ENCODE peak calls at places on chromosomes 5 and 9, in seven cellular contexts. One of them, this sample, is unnamed.
A peak's percentile ranks its signal among the peaks of the same experiment; 100 is the strongest.

GRCh38 chr5:138339086-138339456 is 1.0 kb downstream of the FAM53C start:
- DNase-seq in globus pallidus: peak; percentile 30
- DNase-seq in NCI-H2081: no peak
- DNase-seq in activated CD8-positive, alpha-beta memory T cell treated with anti-CD3 and anti-CD28 coated beads for 48 hours: no peak
- DNase-seq in CD4-positive, CD25-positive, alpha-beta regulatory T cell: no peak
- DNase-seq in HEK293T: no peak
- DNase-seq in T-cell: no peak
- DNase-seq in this sample: no peak

GRCh38 chr5:66010476-66010875 is 84.1 kb downstream of the ERBIN start:
- DNase-seq in globus pallidus: no peak
- DNase-seq in NCI-H2081: no peak
- DNase-seq in activated CD8-positive, alpha-beta memory T cell treated with anti-CD3 and anti-CD28 coated beads for 48 hours: no peak
- DNase-seq in CD4-positive, CD25-positive, alpha-beta regulatory T cell: no peak
- DNase-seq in HEK293T: no peak
- DNase-seq in T-cell: no peak
- DNase-seq in this sample: no peak

GRCh38 chr5:33228149-33228548 is 212.6 kb upstream of the TARS1 start:
- DNase-seq in globus pallidus: no peak
- DNase-seq in NCI-H2081: peak; percentile 40
- DNase-seq in activated CD8-positive, alpha-beta memory T cell treated with anti-CD3 and anti-CD28 coated beads for 48 hours: no peak
- DNase-seq in CD4-positive, CD25-positive, alpha-beta regulatory T cell: no peak
- DNase-seq in HEK293T: no peak
- DNase-seq in T-cell: no peak
- DNase-seq in this sample: no peak

GRCh38 chr9:72856985-72857631 is 95.7 kb downstream of the ALDH1A1 start:
- DNase-seq in globus pallidus: peak; percentile 41
- DNase-seq in NCI-H2081: peak; percentile 73
- DNase-seq in activated CD8-positive, alpha-beta memory T cell treated with anti-CD3 and anti-CD28 coated beads for 48 hours: no peak
- DNase-seq in CD4-positive, CD25-positive, alpha-beta regulatory T cell: no peak
- DNase-seq in HEK293T: peak; percentile 48
- DNase-seq in T-cell: no peak
- DNase-seq in this sample: peak; percentile 54

GRCh38 chr5:62536232-62536631 is 42.4 kb upstream of the LRRC70 start:
- DNase-seq in globus pallidus: no peak
- DNase-seq in NCI-H2081: no peak
- DNase-seq in activated CD8-positive, alpha-beta memory T cell treated with anti-CD3 and anti-CD28 coated beads for 48 hours: no peak
- DNase-seq in CD4-positive, CD25-positive, alpha-beta regulatory T cell: no peak
- DNase-seq in HEK293T: no peak
- DNase-seq in T-cell: no peak
- DNase-seq in this sample: no peak

GRCh38 chr9:99092643-99093491 is 12.0 kb upstream of the TGFBR1 start:
- DNase-seq in globus pallidus: no peak
- DNase-seq in NCI-H2081: no peak
- DNase-seq in activated CD8-positive, alpha-beta memory T cell treated with anti-CD3 and anti-CD28 coated beads for 48 hours: no peak
- DNase-seq in CD4-positive, CD25-positive, alpha-beta regulatory T cell: no peak
- DNase-seq in HEK293T: no peak
- DNase-seq in T-cell: no peak
- DNase-seq in this sample: no peak

GRCh38 chr9:84937086-84937670 is 267.6 kb downstream of the NTRK2 start:
- DNase-seq in globus pallidus: no peak
- DNase-seq in NCI-H2081: no peak
- DNase-seq in activated CD8-positive, alpha-beta memory T cell treated with anti-CD3 and anti-CD28 coated beads for 48 hours: no peak
- DNase-seq in CD4-positive, CD25-positive, alpha-beta regulatory T cell: no peak
- DNase-seq in HEK293T: no peak
- DNase-seq in T-cell: no peak
- DNase-seq in this sample: no peak

GRCh38 chr9:20125721-20126120 is 336.9 kb upstream of the SLC24A2 start:
- DNase-seq in globus pallidus: no peak
- DNase-seq in NCI-H2081: no peak
- DNase-seq in activated CD8-positive, alpha-beta memory T cell treated with anti-CD3 and anti-CD28 coated beads for 48 hours: no peak
- DNase-seq in CD4-positive, CD25-positive, alpha-beta regulatory T cell: no peak
- DNase-seq in HEK293T: no peak
- DNase-seq in T-cell: no peak
- DNase-seq in this sample: no peak

GRCh38 chr9:89743576-89744254 is 138.9 kb downstream of the GADD45G start:
- DNase-seq in globus pallidus: no peak
- DNase-seq in NCI-H2081: no peak
- DNase-seq in activated CD8-positive, alpha-beta memory T cell treated with anti-CD3 and anti-CD28 coated beads for 48 hours: no peak
- DNase-seq in CD4-positive, CD25-positive, alpha-beta regulatory T cell: no peak
- DNase-seq in HEK293T: no peak
- DNase-seq in T-cell: peak; percentile 74
- DNase-seq in this sample: no peak

GRCh38 chr5:56552612-56553268 is 262.6 kb upstream of the MAP3K1 start:
- DNase-seq in globus pallidus: no peak
- DNase-seq in NCI-H2081: no peak
- DNase-seq in activated CD8-positive, alpha-beta memory T cell treated with anti-CD3 and anti-CD28 coated beads for 48 hours: no peak
- DNase-seq in CD4-positive, CD25-positive, alpha-beta regulatory T cell: no peak
- DNase-seq in HEK293T: no peak
- DNase-seq in T-cell: no peak
- DNase-seq in this sample: no peak

GRCh38 chr5:145718956-145719355 is 116.2 kb downstream of the PRELID2 start:
- DNase-seq in globus pallidus: peak; percentile 3
- DNase-seq in NCI-H2081: peak; percentile 4
- DNase-seq in activated CD8-positive, alpha-beta memory T cell treated with anti-CD3 and anti-CD28 coated beads for 48 hours: no peak
- DNase-seq in CD4-positive, CD25-positive, alpha-beta regulatory T cell: no peak
- DNase-seq in HEK293T: peak; percentile 31
- DNase-seq in T-cell: no peak
- DNase-seq in this sample: no peak

GRCh38 chr5:143679777-143680176 is 132.2 kb upstream of the HMHB1 start:
- DNase-seq in globus pallidus: no peak
- DNase-seq in NCI-H2081: no peak
- DNase-seq in activated CD8-positive, alpha-beta memory T cell treated with anti-CD3 and anti-CD28 coated beads for 48 hours: no peak
- DNase-seq in CD4-positive, CD25-positive, alpha-beta regulatory T cell: no peak
- DNase-seq in HEK293T: no peak
- DNase-seq in T-cell: no peak
- DNase-seq in this sample: no peak

GRCh38 chr5:35029333-35029732 is 18.4 kb downstream of the AGXT2 start:
- DNase-seq in globus pallidus: no peak
- DNase-seq in NCI-H2081: no peak
- DNase-seq in activated CD8-positive, alpha-beta memory T cell treated with anti-CD3 and anti-CD28 coated beads for 48 hours: no peak
- DNase-seq in CD4-positive, CD25-positive, alpha-beta regulatory T cell: no peak
- DNase-seq in HEK293T: no peak
- DNase-seq in T-cell: no peak
- DNase-seq in this sample: no peak

GRCh38 chr5:72271696-72272095 is 48.3 kb downstream of the MRPS27 start:
- DNase-seq in globus pallidus: no peak
- DNase-seq in NCI-H2081: no peak
- DNase-seq in activated CD8-positive, alpha-beta memory T cell treated with anti-CD3 and anti-CD28 coated beads for 48 hours: no peak
- DNase-seq in CD4-positive, CD25-positive, alpha-beta regulatory T cell: no peak
- DNase-seq in HEK293T: no peak
- DNase-seq in T-cell: no peak
- DNase-seq in this sample: no peak

GRCh38 chr5:103424453-103425205 is 138.0 kb downstream of the NUDT12 start:
- DNase-seq in globus pallidus: no peak
- DNase-seq in NCI-H2081: no peak
- DNase-seq in activated CD8-positive, alpha-beta memory T cell treated with anti-CD3 and anti-CD28 coated beads for 48 hours: no peak
- DNase-seq in CD4-positive, CD25-positive, alpha-beta regulatory T cell: no peak
- DNase-seq in HEK293T: no peak
- DNase-seq in T-cell: no peak
- DNase-seq in this sample: no peak

GRCh38 chr5:95838001-95838520 is 15.5 kb upstream of the GLRX start:
- DNase-seq in globus pallidus: peak; percentile 79
- DNase-seq in NCI-H2081: no peak
- DNase-seq in activated CD8-positive, alpha-beta memory T cell treated with anti-CD3 and anti-CD28 coated beads for 48 hours: no peak
- DNase-seq in CD4-positive, CD25-positive, alpha-beta regulatory T cell: no peak
- DNase-seq in HEK293T: no peak
- DNase-seq in T-cell: no peak
- DNase-seq in this sample: no peak

GRCh38 chr9:85743290-85744128 is 1.8 kb upstream of the AGTPBP1 start:
- DNase-seq in globus pallidus: no peak
- DNase-seq in NCI-H2081: no peak
- DNase-seq in activated CD8-positive, alpha-beta memory T cell treated with anti-CD3 and anti-CD28 coated beads for 48 hours: no peak
- DNase-seq in CD4-positive, CD25-positive, alpha-beta regulatory T cell: no peak
- DNase-seq in HEK293T: peak; percentile 66
- DNase-seq in T-cell: peak; percentile 13
- DNase-seq in this sample: peak; percentile 80

GRCh38 chr9:134593286-134593685 is 48.3 kb upstream of the COL5A1 start:
- DNase-seq in globus pallidus: no peak
- DNase-seq in NCI-H2081: no peak
- DNase-seq in activated CD8-positive, alpha-beta memory T cell treated with anti-CD3 and anti-CD28 coated beads for 48 hours: no peak
- DNase-seq in CD4-positive, CD25-positive, alpha-beta regulatory T cell: no peak
- DNase-seq in HEK293T: no peak
- DNase-seq in T-cell: no peak
- DNase-seq in this sample: no peak

GRCh38 chr5:101370240-101370639 is 467.2 kb upstream of the ST8SIA4 start:
- DNase-seq in globus pallidus: no peak
- DNase-seq in NCI-H2081: no peak
- DNase-seq in activated CD8-positive, alpha-beta memory T cell treated with anti-CD3 and anti-CD28 coated beads for 48 hours: no peak
- DNase-seq in CD4-positive, CD25-positive, alpha-beta regulatory T cell: no peak
- DNase-seq in HEK293T: no peak
- DNase-seq in T-cell: no peak
- DNase-seq in this sample: no peak

GRCh38 chr5:137572042-137572695 is 73.0 kb upstream of the SPOCK1 start:
- DNase-seq in globus pallidus: no peak
- DNase-seq in NCI-H2081: no peak
- DNase-seq in activated CD8-positive, alpha-beta memory T cell treated with anti-CD3 and anti-CD28 coated beads for 48 hours: no peak
- DNase-seq in CD4-positive, CD25-positive, alpha-beta regulatory T cell: no peak
- DNase-seq in HEK293T: no peak
- DNase-seq in T-cell: no peak
- DNase-seq in this sample: no peak

GRCh38 chr5:134371834-134372340 is 518 bp downstream of the UBE2B start:
- DNase-seq in globus pallidus: peak; percentile 38
- DNase-seq in NCI-H2081: peak; percentile 33
- DNase-seq in activated CD8-positive, alpha-beta memory T cell treated with anti-CD3 and anti-CD28 coated beads for 48 hours: peak; percentile 23
- DNase-seq in CD4-positive, CD25-positive, alpha-beta regulatory T cell: peak; percentile 10
- DNase-seq in HEK293T: peak; percentile 9
- DNase-seq in T-cell: no peak
- DNase-seq in this sample: no peak

GRCh38 chr5:95621839-95622629 is 2.1 kb downstream of the GPR150 start:
- DNase-seq in globus pallidus: no peak
- DNase-seq in NCI-H2081: peak; percentile 13
- DNase-seq in activated CD8-positive, alpha-beta memory T cell treated with anti-CD3 and anti-CD28 coated beads for 48 hours: no peak
- DNase-seq in CD4-positive, CD25-positive, alpha-beta regulatory T cell: no peak
- DNase-seq in HEK293T: no peak
- DNase-seq in T-cell: peak; percentile 33
- DNase-seq in this sample: no peak